ENCODE peak calls at places on chromosomes 2 and 18, in four cellular contexts. Y, F, T and H are unnamed samples. For H3K4me1, the result is how much of the 10 kb centered on the place peaks cover.

GRCh38 chr2:70674636-70675430 is 93.2 kb downstream of the ADD2 start:
- DNase-seq in Y (no peak), F (no peak), T (no peak), H (no peak)

GRCh38 chr18:48671561-48671945 is 132.7 kb downstream of the CTIF start:
- DNase-seq in Y (no peak), F (no peak), T (no peak), H (no peak)

GRCh38 chr2:37654932-37655331 is 16.5 kb downstream of the CDC42EP3 start:
- DNase-seq in Y (no peak), F (no peak), T (no peak), H (no peak)

GRCh38 chr2:86686905-86687304 is 33.2 kb upstream of the RMND5A start:
- DNase-seq in Y (no peak), F (no peak), T (no peak), H (no peak)

GRCh38 chr2:217684431-217685254 is 318.2 kb downstream of the TNS1 start:
- DNase-seq in Y (no peak), F (no peak), T (no peak), H (no peak)

GRCh38 chr2:72572501-72572900 is 253.3 kb downstream of the EXOC6B start:
- DNase-seq in Y (no peak), F (no peak), T (no peak), H (no peak)

GRCh38 chr18:56565596-56566355 is 72.6 kb downstream of the TXNL1 start:
- DNase-seq in Y (no peak), F (no peak), T (no peak), H (peak)

GRCh38 chr2:158743899-158744298 is 51.2 kb upstream of the DAPL1 start:
- DNase-seq in Y (no peak), F (no peak), T (no peak), H (no peak)

GRCh38 chr2:52336951-52337350 is 1305.0 kb upstream of the NRXN1 start:
- DNase-seq in Y (no peak), F (no peak), T (no peak), H (no peak)

GRCh38 chr2:199684168-199684567 is 166.8 kb downstream of the FTCDNL1 start:
- DNase-seq in Y (no peak), F (no peak), T (no peak), H (no peak)

GRCh38 chr2:102033750-102034682 is 42.3 kb downstream of the IL1R2 start:
- DNase-seq in Y (no peak), F (no peak), T (no peak), H (no peak)

GRCh38 chr2:144578099-144578498 is 58.2 kb upstream of the ZEB2 start:
- DNase-seq in Y (no peak), F (no peak), T (no peak), H (no peak)

GRCh38 chr18:250685-251084 is 17.2 kb downstream of the THOC1 start:
- DNase-seq in Y (no peak), F (no peak), T (no peak), H (no peak)

GRCh38 chr2:11583840-11584529 is 50.1 kb downstream of the GREB1 start:
- DNase-seq in Y (peak), F (peak), T (peak), H (peak)

GRCh38 chr18:26133652-26134051 is at the start of gene PSMA8:
- DNase-seq in Y (no peak), F (peak), T (no peak), H (no peak)

GRCh38 chr2:177929662-177930522 is 142.7 kb downstream of the PDE11A start:
- DNase-seq in Y (no peak), F (no peak), T (no peak), H (no peak)

GRCh38 chr2:168999668-169000213 is 31.4 kb downstream of the ABCB11 start:
- DNase-seq in Y (no peak), F (no peak), T (no peak), H (no peak)

GRCh38 chr2:167157523-167157922 is 269.2 kb downstream of the XIRP2 start:
- DNase-seq in Y (no peak), F (no peak), T (no peak), H (no peak)

GRCh38 chr2:156331572-156332451 is 709 bp downstream of the NR4A2 start:
- DNase-seq in Y (peak), F (peak), T (peak), H (peak)

GRCh38 chr2:84676295-84676694 is 160.0 kb downstream of the DNAH6 start:
- DNase-seq in Y (no peak), F (no peak), T (no peak), H (no peak)

GRCh38 chr2:161063946-161064306 is 96.3 kb upstream of the TANK start:
- DNase-seq in Y (no peak), F (no peak), T (no peak), H (no peak)

GRCh38 chr2:99545622-99546021 is 55.8 kb upstream of the REV1 start:
- DNase-seq in Y (no peak), F (no peak), T (no peak), H (no peak)

GRCh38 chr2:227614246-227614645 is 394 bp downstream of the SCYGR3 start:
- DNase-seq in Y (no peak), F (no peak), T (no peak), H (no peak)

GRCh38 chr2:30492185-30492584 is 45.1 kb downstream of the LCLAT1 start:
- DNase-seq in Y (no peak), F (no peak), T (no peak), H (no peak)

GRCh38 chr2:64632855-64633819 is 20.6 kb downstream of the SERTAD2 start:
- DNase-seq in Y (no peak), F (no peak), T (no peak), H (no peak)

GRCh38 chr18:11955299-11956029 is 25.8 kb upstream of the IMPA2 start:
- DNase-seq in Y (peak), F (no peak), T (no peak), H (peak)

GRCh38 chr18:74194691-74195090 is 46.4 kb downstream of the TIMM21 start:
- DNase-seq in Y (no peak), F (no peak), T (no peak), H (no peak)

GRCh38 chr2:71832388-71832787 is 315.3 kb downstream of the CYP26B1 start:
- DNase-seq in Y (no peak), F (no peak), T (no peak), H (no peak)

GRCh38 chr2:55843096-55843991 is 80.2 kb downstream of the EFEMP1 start:
- DNase-seq in Y (no peak), F (no peak), T (peak), H (no peak)

GRCh38 chr2:88932677-88933076 is 241.2 kb downstream of the RPIA start:
- DNase-seq in Y (no peak), F (no peak), T (no peak), H (no peak)

GRCh38 chr2:50556934-50557575 is 474.9 kb downstream of the NRXN1 start:
- DNase-seq in Y (no peak), F (no peak), T (no peak), H (no peak)

GRCh38 chr18:55372205-55372604 is 215.8 kb downstream of the TCF4 start:
- DNase-seq in Y (no peak), F (no peak), T (no peak), H (no peak)

DNA sequence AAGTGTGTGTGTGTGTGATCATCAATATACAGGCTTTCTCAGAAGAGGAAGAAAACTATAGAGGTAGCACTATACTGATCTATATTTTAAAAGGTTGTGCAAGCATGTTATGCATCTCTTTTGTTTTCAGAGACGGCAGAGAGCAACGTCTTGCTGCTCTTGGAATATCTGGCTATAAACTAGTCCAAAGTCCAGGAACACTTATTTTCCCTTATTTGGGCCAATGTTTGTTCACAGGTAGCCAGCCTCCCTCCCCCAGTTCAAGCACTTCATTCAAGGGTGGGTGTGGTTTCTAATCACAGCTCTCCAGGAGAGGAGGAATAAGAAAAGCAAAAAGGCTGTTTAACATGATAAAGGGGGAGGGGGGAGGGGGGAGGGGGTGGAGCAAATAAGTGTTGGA is 4.2 kb downstream of the FZD5 start:
- DNase-seq in Y (peak), F (no peak), T (no peak), H (no peak)
- H3K4me1 ChIP-seq in Y (under half), F (under half), T (under half), H (under half)

GRCh38 chr2:96204836-96205235 is 3.8 kb downstream of the STARD7 start:
- DNase-seq in Y (no peak), F (no peak), T (no peak), H (no peak)
- H3K4me1 ChIP-seq in Y (half or more), F (under half), T (under half), H (half or more)

GRCh38 chr2:42270757-42271156 is 90.3 kb downstream of the COX7A2L start:
- DNase-seq in Y (no peak), F (no peak), T (no peak), H (no peak)

GRCh38 chr2:42261531-42262195 is 92.5 kb downstream of the EML4 start:
- DNase-seq in Y (no peak), F (no peak), T (no peak), H (no peak)

GRCh38 chr2:42268528-42269151 is 92.4 kb downstream of the COX7A2L start:
- DNase-seq in Y (no peak), F (no peak), T (no peak), H (no peak)

GRCh38 chr2:42266236-42266635 is 94.8 kb downstream of the COX7A2L start:
- DNase-seq in Y (no peak), F (no peak), T (no peak), H (no peak)

DNA sequence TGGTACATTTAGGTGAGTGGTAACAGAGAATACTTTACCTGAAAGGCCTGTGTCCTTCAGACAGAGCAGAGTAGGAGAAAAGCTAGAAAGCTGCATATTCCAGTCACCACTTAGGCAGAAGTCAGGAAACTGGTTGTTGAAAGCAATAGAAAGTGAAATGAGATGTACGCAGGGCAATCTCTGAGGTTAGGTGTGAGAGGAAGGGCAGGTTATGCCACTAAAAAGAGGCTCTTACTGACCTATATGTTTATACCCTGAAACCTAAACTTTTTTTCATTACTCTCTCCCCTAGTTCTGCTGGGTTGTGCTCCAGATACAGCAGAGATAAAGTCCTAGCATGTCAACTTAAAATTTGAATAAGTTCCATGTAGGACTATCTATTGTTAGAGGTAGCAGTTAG is 93.5 kb downstream of the COX7A2L start:
- DNase-seq in Y (no peak), F (no peak), T (no peak), H (no peak)
- H3K4me1 ChIP-seq in Y (under half), F (under half), T (under half), H (under half)

DNA sequence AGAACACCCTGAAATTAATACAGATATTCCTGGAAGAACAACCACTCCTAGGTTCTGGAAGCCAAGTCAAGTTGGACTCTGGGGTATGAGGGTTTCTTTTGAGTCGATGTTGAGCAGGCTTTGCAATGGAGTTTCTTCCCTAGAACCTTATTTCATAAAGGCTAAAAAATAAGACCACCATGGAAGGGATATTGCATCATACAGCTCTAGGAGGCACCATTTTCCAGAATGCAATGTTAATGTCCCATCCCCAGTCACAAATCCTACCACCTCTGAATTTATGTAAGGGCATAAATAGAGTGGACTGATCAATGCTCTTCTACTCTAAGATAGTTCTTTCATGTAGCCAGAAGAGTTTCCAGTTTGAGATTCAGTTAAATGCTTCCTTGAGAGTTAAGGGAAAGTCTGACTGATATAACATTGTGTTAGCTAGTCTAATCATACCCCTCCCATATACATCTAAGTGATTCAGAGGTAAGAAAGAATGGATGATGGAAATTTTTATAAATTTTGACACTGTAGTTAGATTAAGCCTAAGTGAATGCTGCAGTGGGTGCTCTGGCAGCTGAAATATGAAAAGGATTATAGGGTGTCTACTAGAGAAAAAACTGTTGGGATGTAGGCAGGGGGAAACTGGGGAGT is 22.0 kb downstream of the ARHGAP15 start:
- DNase-seq in Y (no peak), F (no peak), T (no peak), H (no peak)
- H3K4me1 ChIP-seq in Y (under half), F (under half), T (under half), H (under half)

GRCh38 chr2:109350526-109350925 is 221.5 kb downstream of the SH3RF3 start:
- DNase-seq in Y (no peak), F (no peak), T (no peak), H (no peak)
- H3K4me1 ChIP-seq in Y (under half), F (under half), T (under half), H (under half)

GRCh38 chr2:21326152-21326551 is 202.4 kb downstream of the TDRD15 start:
- DNase-seq in Y (no peak), F (no peak), T (no peak), H (no peak)

GRCh38 chr2:21333694-21334093 is 209.9 kb downstream of the TDRD15 start:
- DNase-seq in Y (no peak), F (no peak), T (no peak), H (no peak)

GRCh38 chr2:21331625-21332370 is 208.0 kb downstream of the TDRD15 start:
- DNase-seq in Y (no peak), F (no peak), T (no peak), H (no peak)

GRCh38 chr2:21333249-21333648 is 209.5 kb downstream of the TDRD15 start:
- DNase-seq in Y (peak), F (no peak), T (no peak), H (no peak)

GRCh38 chr2:21330786-21331391 is 207.1 kb downstream of the TDRD15 start:
- DNase-seq in Y (no peak), F (no peak), T (no peak), H (no peak)
- H3K4me1 ChIP-seq in Y (under half), F (under half), T (under half), H (under half)